ENCODE peak calls at places on chromosomes 13 and 19, in seven cellular contexts. V, E, Z, F, N, T and C are unnamed samples.

GRCh38 chr19:4061178-4061682 is 5.5 kb downstream of the ZBTB7A start:
- DNase-seq in N (no peak), T (peak), E (peak), F (peak), Z (no peak), V (peak), C (peak)

GRCh38 chr19:44777715-44778347 is at the start of gene CBLC:
- DNase-seq in T (no peak), V (peak), Z (no peak), N (peak), E (peak), F (peak), C (no peak)

GRCh38 chr13:67146523-67147130 is 83.5 kb downstream of the PCDH9 start:
- DNase-seq in T (no peak), E (no peak), Z (peak), N (no peak), F (no peak), V (no peak), C (no peak)

GRCh38 chr13:46526763-46527162 is 26.2 kb upstream of the LRCH1 start:
- DNase-seq in N (no peak), V (no peak), F (no peak), Z (no peak), T (no peak), E (no peak), C (no peak)

GRCh38 chr13:107157272-107157671 is 589.3 kb upstream of the ARGLU1 start:
- DNase-seq in Z (no peak), V (no peak), N (no peak), E (no peak), T (no peak), F (no peak), C (no peak)

GRCh38 chr19:45764487-45764886 is 4.6 kb downstream of the SIX5 start:
- DNase-seq in E (no peak), F (no peak), Z (no peak), T (no peak), V (no peak), N (no peak), C (no peak)

GRCh38 chr13:27923794-27924528 is 4.2 kb downstream of the PDX1 start:
- DNase-seq in N (no peak), V (no peak), T (no peak), E (peak), F (no peak), Z (no peak), C (no peak)

GRCh38 chr19:18718015-18718526 is 34.6 kb downstream of the CRTC1 start:
- DNase-seq in V (no peak), T (peak), F (no peak), Z (no peak), E (no peak), N (no peak), C (no peak)

GRCh38 chr13:113880651-113881611 is 17.1 kb upstream of the GAS6 start:
- DNase-seq in Z (peak), F (no peak), N (no peak), E (no peak), T (no peak), V (no peak), C (peak)

GRCh38 chr19:39031368-39032163 is 783 bp downstream of the FBXO27 start:
- DNase-seq in T (peak), N (peak), F (peak), Z (peak), E (peak), V (peak), C (peak)

GRCh38 chr19:34324320-34324719 is 40.7 kb upstream of the GPI start:
- DNase-seq in Z (no peak), N (no peak), T (no peak), E (no peak), F (no peak), V (no peak), C (no peak)

GRCh38 chr19:3135961-3136683 is at the start of gene GNA15:
- DNase-seq in T (peak), F (peak), N (no peak), Z (no peak), V (peak), E (peak), C (peak)

GRCh38 chr13:30818323-30818960 is 83.1 kb downstream of the ALOX5AP start:
- DNase-seq in E (no peak), N (no peak), Z (no peak), V (no peak), T (no peak), F (no peak), C (no peak)

GRCh38 chr13:40963927-40964326 is 55.2 kb downstream of the ELF1 start:
- DNase-seq in N (peak), T (no peak), E (no peak), V (no peak), Z (no peak), F (no peak), C (no peak)

GRCh38 chr13:45048890-45049407 is 59.6 kb downstream of the GPALPP1 start:
- DNase-seq in F (no peak), E (no peak), N (no peak), Z (no peak), T (no peak), V (no peak), C (no peak)

GRCh38 chr19:38932425-38933179 is 1.9 kb downstream of the MRPS12 start:
- DNase-seq in T (no peak), V (no peak), Z (peak), N (peak), E (peak), F (no peak), C (no peak)

GRCh38 chr13:48493076-48493765 is 39.7 kb downstream of the RCBTB2 start:
- DNase-seq in E (no peak), Z (peak), T (no peak), N (no peak), F (no peak), V (no peak), C (no peak)

GRCh38 chr19:55579766-55580621 is 654 bp downstream of the ZNF579 start:
- DNase-seq in E (no peak), F (no peak), Z (peak), T (no peak), V (no peak), N (no peak), C (no peak)

GRCh38 chr13:48585456-48585840 is 52.6 kb upstream of the RCBTB2 start:
- DNase-seq in F (peak), Z (peak), V (peak), E (no peak), T (no peak), N (peak), C (no peak)

GRCh38 chr13:21613791-21614190 is 9.8 kb upstream of the MICU2 start:
- DNase-seq in V (no peak), Z (no peak), N (no peak), F (no peak), T (no peak), E (no peak), C (no peak)

GRCh38 chr13:100493418-100493817 is 95.2 kb downstream of the GGACT start:
- DNase-seq in N (no peak), V (no peak), T (peak), E (no peak), F (no peak), Z (no peak), C (no peak)

GRCh38 chr19:40231544-40232424 is 5.3 kb upstream of the CCNP start:
- DNase-seq in N (no peak), E (peak), V (no peak), F (no peak), T (no peak), Z (no peak), C (no peak)

GRCh38 chr19:18156841-18157464 is 4.0 kb downstream of the PIK3R2 start:
- DNase-seq in N (peak), Z (peak), V (peak), T (no peak), E (peak), F (peak), C (peak)

GRCh38 chr13:26967119-26968038 is 204.2 kb downstream of the USP12 start:
- DNase-seq in N (no peak), Z (no peak), F (no peak), E (peak), V (no peak), T (no peak), C (no peak)

GRCh38 chr19:51219307-51219706 is 5.6 kb upstream of the CD33 start:
- DNase-seq in Z (no peak), N (no peak), V (no peak), F (no peak), T (no peak), E (no peak), C (no peak)

GRCh38 chr19:51226068-51226467 is 1.2 kb downstream of the CD33 start:
- DNase-seq in F (no peak), T (no peak), V (no peak), Z (no peak), N (no peak), E (no peak), C (no peak)

GRCh38 chr19:51227324-51227723 is 2.4 kb downstream of the CD33 start:
- DNase-seq in E (no peak), V (no peak), N (no peak), F (no peak), Z (no peak), T (no peak), C (no peak)

GRCh38 chr19:51224163-51224641 is 678 bp upstream of the CD33 start:
- DNase-seq in Z (no peak), E (no peak), V (no peak), T (no peak), N (no peak), F (no peak), C (no peak)
- TF ChIP-seq CTCF in Z (no peak), E (no peak), V (no peak), T (no peak), N (no peak), F (no peak), C (no peak)

DNA sequence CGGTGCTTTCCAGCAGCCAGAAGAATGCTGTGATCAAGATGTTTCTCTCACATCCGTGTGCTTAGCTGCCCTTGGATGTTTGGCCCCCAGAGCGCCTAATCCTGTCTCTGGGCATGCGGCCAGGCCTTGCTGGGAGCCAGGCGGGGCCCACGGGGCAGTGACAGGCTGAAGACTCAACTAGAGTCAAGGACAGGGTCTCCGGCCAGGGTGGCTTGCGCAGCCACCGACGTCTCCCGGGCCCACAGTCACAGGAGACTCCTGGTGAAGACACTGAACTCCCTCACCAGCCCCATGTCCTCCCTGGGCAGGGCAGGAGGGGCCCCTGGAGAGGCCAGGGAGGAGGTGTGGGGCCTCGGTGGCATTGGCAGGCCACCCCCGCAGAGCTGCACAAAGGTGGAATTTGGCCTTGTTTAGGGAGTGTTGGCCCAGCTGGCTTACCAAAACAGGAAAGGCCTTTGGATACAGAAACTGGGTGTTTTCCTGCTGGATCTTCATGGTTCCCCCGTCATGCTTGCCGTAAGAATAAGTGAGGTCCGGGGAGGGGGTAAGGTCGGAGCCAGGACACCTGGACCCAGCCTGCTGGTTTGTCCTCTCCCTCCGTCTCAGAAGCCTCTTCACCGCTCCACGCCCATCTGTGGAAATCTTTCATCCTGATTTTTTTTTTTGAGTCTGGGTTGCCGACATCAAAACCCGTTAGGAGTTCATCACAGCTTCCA is 10.0 kb upstream of the NDUFS7 start:
- DNase-seq in Z (no peak), F (no peak), N (no peak), T (no peak), V (peak), E (peak), C (no peak)
- TF ChIP-seq POLR2AphosphoS5 in Z (no peak), F (no peak), N (no peak), T (no peak), V (no peak), E (no peak), C (no peak)

GRCh38 chr13:33262997-33263396 is 22.6 kb downstream of the STARD13 start:
- DNase-seq in E (no peak), F (no peak), T (no peak), N (no peak), Z (no peak), V (no peak), C (no peak)
- TF ChIP-seq CTCF in E (no peak), F (no peak), T (peak), N (no peak), Z (no peak), V (no peak), C (no peak)

GRCh38 chr19:43524922-43525835 is 1.8 kb downstream of the ETHE1 start:
- DNase-seq in F (peak), Z (peak), T (peak), N (peak), E (no peak), V (peak), C (no peak)
- TF ChIP-seq POLR2AphosphoS5 in F (peak), Z (no peak), T (peak), N (peak), E (peak), V (no peak), C (no peak)

GRCh38 chr13:43883636-43884035 is 3.9 kb downstream of the LACC1 start:
- DNase-seq in N (no peak), F (no peak), T (no peak), V (no peak), E (no peak), Z (no peak), C (no peak)
- TF ChIP-seq CTCF in N (no peak), F (no peak), T (no peak), V (no peak), E (no peak), Z (no peak), C (no peak)

DNA sequence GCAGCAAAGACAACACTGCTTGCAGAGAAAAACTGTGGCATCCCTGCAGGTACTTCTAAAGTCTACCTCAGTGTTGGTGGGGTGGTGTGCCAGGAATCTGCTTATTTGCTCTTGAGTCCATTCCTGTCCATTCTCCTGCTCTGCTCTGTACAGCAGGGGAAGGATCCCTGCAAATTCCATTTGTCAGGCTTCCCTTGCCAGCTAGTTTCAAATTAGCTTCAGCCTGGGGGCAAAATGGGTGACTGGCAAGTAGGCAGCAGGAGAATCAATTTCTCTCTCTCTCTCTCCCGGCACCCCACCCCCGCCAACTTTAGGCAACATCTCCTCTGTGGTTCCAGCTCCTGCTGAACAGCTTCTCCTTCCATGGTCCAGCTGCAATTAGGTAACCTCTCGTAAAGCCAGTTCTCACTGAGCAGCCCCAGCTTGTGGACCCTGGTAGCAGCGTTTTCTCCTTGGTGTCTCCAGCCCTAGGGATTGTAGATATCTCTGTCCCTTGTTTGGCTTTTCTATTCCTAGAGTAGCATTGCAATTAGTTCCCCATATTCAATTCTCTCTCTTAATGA is 6.7 kb upstream of the MYCBP2 start:
- DNase-seq in F (no peak), T (no peak), N (no peak), Z (no peak), V (no peak), E (no peak), C (no peak)
- TF ChIP-seq POLR2AphosphoS5 in F (no peak), T (no peak), N (no peak), Z (no peak), V (no peak), E (no peak), C (no peak)